ENCODE peak calls at places on chromosomes 5 and 9, in eight cellular contexts. C, Y, D, M, I, F, A and R are unnamed samples.
A peak's percentile ranks its signal among the peaks of the same experiment; 100 is the strongest.

GRCh38 chr5:96823900-96824351 is 16.2 kb upstream of the ERAP1 start:
- DNase-seq in C (peak; percentile 90), Y (no peak), D (peak; percentile 41), M (no peak), I (no peak), F (peak; percentile 82), A (peak; percentile 23), R (peak; percentile 57)

GRCh38 chr9:79955300-79955699 is 383.5 kb downstream of the TLE4 start:
- DNase-seq in C (peak; percentile 3), Y (no peak), D (no peak), M (no peak), I (no peak), F (no peak), A (no peak), R (no peak)

GRCh38 chr5:127741412-127741811 is 38.2 kb downstream of the CCDC192 start:
- DNase-seq in C (no peak), Y (no peak), D (no peak), M (no peak), I (no peak), F (no peak), A (no peak), R (no peak)

GRCh38 chr9:93586290-93587057 is 10.1 kb downstream of the PHF2 start:
- DNase-seq in C (no peak), Y (no peak), D (no peak), M (no peak), I (no peak), F (no peak), A (no peak), R (no peak)

GRCh38 chr5:43041669-43042175 is 1.6 kb upstream of the ANXA2R start:
- DNase-seq in C (peak; percentile 95), Y (no peak), D (peak; percentile 58), M (no peak), I (no peak), F (peak; percentile 89), A (no peak), R (peak; percentile 68)

GRCh38 chr9:14312721-14313377 is 1.1 kb downstream of the NFIB start:
- DNase-seq in C (no peak), Y (no peak), D (no peak), M (peak; percentile 44), I (no peak), F (no peak), A (no peak), R (peak; percentile 33)

GRCh38 chr9:95089916-95090791 is 227.4 kb downstream of the FANCC start:
- DNase-seq in C (no peak), Y (no peak), D (peak; percentile 36), M (no peak), I (no peak), F (no peak), A (no peak), R (peak; percentile 63)

GRCh38 chr5:154194348-154195329 is 4.1 kb downstream of the GALNT10 start:
- DNase-seq in C (peak; percentile 68), Y (no peak), D (peak; percentile 32), M (peak; percentile 64), I (no peak), F (peak; percentile 63), A (no peak), R (no peak)

GRCh38 chr9:17422994-17423680 is 155.7 kb upstream of the SH3GL2 start:
- DNase-seq in C (peak; percentile 36), Y (no peak), D (no peak), M (no peak), I (no peak), F (peak; percentile 28), A (no peak), R (no peak)

GRCh38 chr5:114296191-114296590 is 65.7 kb upstream of the KCNN2 start:
- DNase-seq in C (peak; percentile 70), Y (no peak), D (no peak), M (no peak), I (no peak), F (peak; percentile 3), A (no peak), R (no peak)

GRCh38 chr5:140870221-140871201 is 1.8 kb downstream of the PCDHA11 start:
- DNase-seq in C (no peak), Y (no peak), D (no peak), M (no peak), I (no peak), F (no peak), A (no peak), R (no peak)

GRCh38 chr9:125142560-125143376 is 560 bp downstream of the SCAI start:
- DNase-seq in C (no peak), Y (no peak), D (peak; percentile 10), M (peak; percentile 46), I (peak; percentile 2), F (no peak), A (no peak), R (no peak)

GRCh38 chr5:57259704-57260103 is 85.8 kb downstream of the GPBP1 start:
- DNase-seq in C (no peak), Y (no peak), D (no peak), M (no peak), I (no peak), F (no peak), A (no peak), R (no peak)

GRCh38 chr9:123933401-123933800 is 3.5 kb upstream of the DENND1A start:
- DNase-seq in C (peak; percentile 63), Y (no peak), D (peak; percentile 14), M (no peak), I (no peak), F (peak; percentile 84), A (peak; percentile 90), R (peak; percentile 32)

GRCh38 chr9:107667700-107668099 is 178.1 kb upstream of the KLF4 start:
- DNase-seq in C (no peak), Y (no peak), D (no peak), M (no peak), I (no peak), F (no peak), A (no peak), R (no peak)

GRCh38 chr5:80229902-80230255 is 26.0 kb downstream of the SERINC5 start:
- DNase-seq in C (no peak), Y (no peak), D (no peak), M (no peak), I (no peak), F (no peak), A (no peak), R (no peak)

GRCh38 chr9:117744856-117745389 is 40.7 kb downstream of the TLR4 start:
- DNase-seq in C (peak; percentile 31), Y (no peak), D (no peak), M (peak; percentile 67), I (no peak), F (no peak), A (no peak), R (no peak)

GRCh38 chr5:109485030-109485429 is 75.3 kb upstream of the PJA2 start:
- DNase-seq in C (no peak), Y (no peak), D (peak; percentile 15), M (no peak), I (no peak), F (peak; percentile 8), A (no peak), R (no peak)

GRCh38 chr5:159106193-159106568 is 6.5 kb upstream of the EBF1 start:
- DNase-seq in C (no peak), Y (no peak), D (no peak), M (peak; percentile 11), I (peak; percentile 46), F (peak; percentile 59), A (no peak), R (no peak)

GRCh38 chr5:135253601-135254165 is 145.3 kb downstream of the MACROH2A1 start:
- DNase-seq in C (peak; percentile 55), Y (no peak), D (no peak), M (no peak), I (no peak), F (no peak), A (no peak), R (peak; percentile 27)

GRCh38 chr9:116074658-116075057 is 78.9 kb upstream of the PAPPA start:
- DNase-seq in C (peak; percentile 71), Y (no peak), D (no peak), M (no peak), I (no peak), F (peak; percentile 91), A (no peak), R (no peak)

GRCh38 chr9:36765468-36766341 is 193.0 kb downstream of the MELK start:
- DNase-seq in C (peak; percentile 32), Y (peak; percentile 50), D (no peak), M (peak; percentile 94), I (peak; percentile 92), F (peak; percentile 45), A (peak; percentile 97), R (no peak)

GRCh38 chr5:51816427-51816826 is 433.2 kb downstream of the ISL1 start:
- DNase-seq in C (no peak), Y (no peak), D (no peak), M (no peak), I (no peak), F (no peak), A (no peak), R (no peak)

GRCh38 chr9:93810028-93810971 is 144.9 kb downstream of the BARX1 start:
- DNase-seq in C (no peak), Y (no peak), D (no peak), M (peak; percentile 42), I (no peak), F (no peak), A (no peak), R (peak; percentile 31)

GRCh38 chr5:97142521-97143254 is at the start of gene LIX1:
- DNase-seq in C (peak; percentile 54), Y (no peak), D (peak; percentile 45), M (peak; percentile 97), I (peak; percentile 5), F (peak; percentile 50), A (peak; percentile 29), R (no peak)

GRCh38 chr9:33244150-33244784 is 4.3 kb downstream of the SPINK4 start:
- DNase-seq in C (no peak), Y (no peak), D (no peak), M (no peak), I (no peak), F (no peak), A (no peak), R (no peak)

GRCh38 chr5:166074839-166075481 is 2216.5 kb upstream of the WWC1 start:
- DNase-seq in C (no peak), Y (no peak), D (no peak), M (peak; percentile 48), I (no peak), F (no peak), A (no peak), R (no peak)

GRCh38 chr9:134726026-134726721 is 84.6 kb downstream of the COL5A1 start:
- DNase-seq in C (no peak), Y (no peak), D (no peak), M (no peak), I (no peak), F (no peak), A (no peak), R (no peak)

GRCh38 chr9:128145951-128146351 is 3.3 kb upstream of the LCN2 start:
- DNase-seq in C (no peak), Y (no peak), D (no peak), M (no peak), I (no peak), F (no peak), A (no peak), R (no peak)

GRCh38 chr5:125486634-125487033 is 740.2 kb upstream of the ZNF608 start:
- DNase-seq in C (peak; percentile 88), Y (no peak), D (no peak), M (no peak), I (no peak), F (peak; percentile 66), A (no peak), R (peak; percentile 76)

GRCh38 chr5:2750758-2751464 is 566 bp downstream of the IRX2 start:
- DNase-seq in C (peak; percentile 5), Y (no peak), D (no peak), M (peak; percentile 78), I (no peak), F (no peak), A (no peak), R (peak; percentile 56)

GRCh38 chr9:13295556-13295955 is 16.1 kb upstream of the MPDZ start:
- DNase-seq in C (no peak), Y (no peak), D (no peak), M (peak; percentile 47), I (no peak), F (no peak), A (no peak), R (no peak)

GRCh38 chr5:53515988-53516387 is 35.6 kb downstream of the FST start:
- DNase-seq in C (no peak), Y (no peak), D (no peak), M (no peak), I (no peak), F (no peak), A (no peak), R (no peak)

GRCh38 chr5:35651002-35651756 is 33.5 kb downstream of the SPEF2 start:
- DNase-seq in C (peak; percentile 57), Y (peak; percentile 12), D (peak; percentile 32), M (peak; percentile 55), I (peak; percentile 62), F (peak; percentile 50), A (peak; percentile 5), R (peak; percentile 8)